ENCODE peak calls at places on chromosomes 4 and X, in ten cellular contexts. A, W, V, H, L, M, Y, G, P and C are unnamed samples.

GRCh38 chr4:721261-722171 is 15.9 kb downstream of the PCGF3 start:
- DNase-seq in M (no peak), W (peak; percentile 38), A (no peak), L (no peak), Y (no peak), H (no peak), P (no peak), V (no peak), G (no peak), C (no peak)

GRCh38 chrX:71671043-71671829 is 3.9 kb downstream of the LOC101059915 start:
- DNase-seq in V (no peak), A (no peak), W (peak; percentile 7), M (no peak), G (no peak), H (no peak), Y (no peak), P (no peak), L (no peak), C (peak; percentile 61)

GRCh38 chr4:148026022-148026421 is 294.1 kb downstream of the ARHGAP10 start:
- DNase-seq in V (peak; percentile 96), G (no peak), M (no peak), Y (no peak), H (no peak), P (no peak), L (peak; percentile 96), W (peak; percentile 90), A (no peak), C (no peak)

GRCh38 chr4:5524900-5525299 is 183.5 kb downstream of the EVC2 start:
- DNase-seq in M (no peak), G (no peak), H (no peak), W (peak; percentile 94), L (peak; percentile 86), A (no peak), Y (no peak), V (peak; percentile 59), P (no peak), C (no peak)

GRCh38 chr4:128347930-128348660 is 60.5 kb upstream of the PGRMC2 start:
- DNase-seq in M (no peak), L (no peak), G (no peak), Y (no peak), P (no peak), A (no peak), H (no peak), V (no peak), W (peak; percentile 46), C (no peak)

GRCh38 chr4:6239486-6239885 is 30.2 kb upstream of the WFS1 start:
- DNase-seq in V (no peak), A (no peak), Y (no peak), W (no peak), G (no peak), M (no peak), L (no peak), P (no peak), H (no peak), C (no peak)

GRCh38 chr4:6257243-6258025 is 12.2 kb upstream of the WFS1 start:
- DNase-seq in P (no peak), L (peak; percentile 12), G (no peak), V (peak; percentile 8), Y (no peak), A (no peak), M (no peak), W (peak; percentile 51), H (peak; percentile 76), C (no peak)

GRCh38 chrX:25003066-25003849 is 12.5 kb downstream of the ARX start:
- DNase-seq in Y (no peak), G (no peak), L (no peak), H (no peak), P (no peak), V (no peak), M (no peak), A (no peak), W (peak; percentile 74), C (no peak)

GRCh38 chr4:13536607-13537006 is 7.7 kb downstream of the NKX3-2 start:
- DNase-seq in P (no peak), V (no peak), L (no peak), W (no peak), Y (no peak), M (no peak), H (no peak), A (no peak), G (no peak), C (no peak)

GRCh38 chr4:168830777-168831512 is 179.1 kb downstream of the CBR4 start:
- DNase-seq in H (peak; percentile 35), W (no peak), A (no peak), P (no peak), L (no peak), M (peak; percentile 11), G (no peak), V (peak; percentile 53), Y (no peak), C (no peak)

GRCh38 chr4:90503677-90504076 is 376.5 kb downstream of the CCSER1 start:
- DNase-seq in Y (no peak), P (no peak), L (no peak), A (no peak), H (no peak), W (no peak), G (no peak), M (no peak), V (no peak), C (no peak)